ENCODE peak calls at places on chromosomes 5 and 9, in four cellular contexts. R, F, S and H are unnamed samples. For H3K4me1, the result is how much of the 10 kb centered on the place peaks cover.

GRCh38 chr5:150676578-150676977 is 15.5 kb downstream of the MYOZ3 start:
- DNase-seq in R (no peak), S (no peak), F (no peak), H (no peak)

GRCh38 chr5:141734501-141735231 is 52.6 kb upstream of the ARAP3 start:
- DNase-seq in S (no peak), F (no peak), R (peak), H (peak)

GRCh38 chr9:3329361-3329760 is 196.4 kb downstream of the RFX3 start:
- DNase-seq in R (peak), S (no peak), F (no peak), H (no peak)

GRCh38 chr9:131410051-131410491 is 16.2 kb downstream of the PRRC2B start:
- DNase-seq in S (peak), F (no peak), R (peak), H (peak)

GRCh38 chr9:122781671-122782070 is 7.1 kb upstream of the OR5C1 start:
- DNase-seq in F (no peak), R (no peak), S (no peak), H (no peak)

GRCh38 chr5:164119806-164120440 is 614.5 kb downstream of the MAT2B start:
- DNase-seq in S (no peak), R (peak), F (no peak), H (peak)

GRCh38 chr9:111851536-111851935 is 45.1 kb upstream of the UGCG start:
- DNase-seq in F (no peak), R (peak), S (no peak), H (no peak)

GRCh38 chr9:85108229-85108628 is 438.7 kb downstream of the NTRK2 start:
- DNase-seq in S (no peak), R (no peak), F (no peak), H (no peak)

GRCh38 chr5:143187495-143187894 is 216.0 kb downstream of the NR3C1 start:
- DNase-seq in S (no peak), F (no peak), R (no peak), H (no peak)

GRCh38 chr5:170302729-170303501 is 5.3 kb upstream of the LCP2 start:
- DNase-seq in F (peak), S (peak), R (no peak), H (peak)

GRCh38 chr5:3701694-3702093 is 106.1 kb downstream of the IRX1 start:
- DNase-seq in F (no peak), R (no peak), S (no peak), H (no peak)

GRCh38 chr5:42461507-42461906 is 38.3 kb downstream of the GHR start:
- DNase-seq in F (no peak), R (no peak), S (no peak), H (no peak)

GRCh38 chr9:4277531-4277991 is 22.3 kb downstream of the GLIS3 start:
- DNase-seq in R (peak), F (no peak), S (no peak), H (no peak)

GRCh38 chr5:98769256-98770157 is 4.0 kb upstream of the RGMB start:
- DNase-seq in F (peak), R (peak), S (peak), H (peak)

GRCh38 chr5:72790188-72790587 is 26.3 kb upstream of the TNPO1 start:
- DNase-seq in F (no peak), S (no peak), R (peak), H (no peak)

GRCh38 chr9:113516840-113517577 is 53.5 kb downstream of the RGS3 start:
- DNase-seq in F (peak), R (peak), S (peak), H (peak)

GRCh38 chr9:128419061-128419925 is 1.4 kb upstream of the CERCAM start:
- DNase-seq in S (no peak), R (peak), F (no peak), H (peak)
- H3K4me3 ChIP-seq in S (peak), R (no peak), F (peak), H (no peak)

GRCh38 chr5:132430736-132431135 is 59.8 kb downstream of the IRF1 start:
- DNase-seq in S (no peak), F (no peak), R (no peak), H (no peak)
- H3K4me1 ChIP-seq in S (half or more), F (half or more), R (under half), H (half or more)

GRCh38 chr9:120715331-120715924 is 1.2 kb upstream of the MEGF9 start:
- DNase-seq in F (peak), S (no peak), R (peak), H (no peak)
- H3K4me3 ChIP-seq in F (peak), S (peak), R (no peak), H (peak)

DNA sequence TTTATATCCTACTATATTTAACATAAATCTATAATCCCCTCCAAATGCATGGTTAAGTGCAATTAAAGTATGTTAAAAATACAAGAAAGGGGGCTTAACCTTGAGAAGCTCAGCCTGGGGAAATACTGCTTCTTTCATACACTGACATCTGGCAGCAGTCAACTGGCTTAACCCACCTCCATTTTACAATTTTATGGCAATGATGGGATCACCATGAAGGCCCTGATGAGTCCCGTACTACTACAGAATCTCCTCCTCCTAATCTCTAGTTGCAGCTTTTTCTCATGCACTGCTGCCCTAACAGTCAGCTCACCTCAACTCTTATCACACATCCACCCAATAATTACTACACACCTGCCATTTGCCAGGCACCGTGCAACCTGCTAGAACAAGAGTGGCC is 40.9 kb downstream of the ZNF608 start:
- DNase-seq in R (no peak), F (no peak), S (no peak), H (no peak)
- H3K4me1 ChIP-seq in R (under half), F (half or more), S (under half), H (under half)